ENCODE peak calls at places on chromosomes 11 and 22, in four cellular contexts. Y is MG63, E is adipocyte, A is astrocyte of the cerebellum. S is an unnamed sample.

GRCh38 chr11:15865212-15865987 is 490.9 kb downstream of the SOX6 start:
- DNase-seq in Y (no peak), A (no peak), E (no peak), S (no peak)

GRCh38 chr11:3102641-3102921 is 45.4 kb upstream of the CARS1 start:
- DNase-seq in A (no peak), E (no peak), Y (no peak), S (no peak)

GRCh38 chr11:108915666-108916065 is 250.8 kb downstream of the DDX10 start:
- DNase-seq in A (no peak), E (peak; percentile 60), Y (no peak), S (no peak)

GRCh38 chr11:114209904-114210303 is 86.3 kb upstream of the NNMT start:
- DNase-seq in Y (no peak), E (no peak), A (no peak), S (no peak)

GRCh38 chr11:122140535-122140934 is 24.5 kb upstream of the BLID start:
- DNase-seq in E (peak; percentile 73), Y (peak; percentile 50), A (peak; percentile 63), S (peak; percentile 69)

GRCh38 chr11:64100345-64100744 is 64.6 kb downstream of the FLRT1 start:
- DNase-seq in Y (no peak), E (no peak), A (no peak), S (no peak)

GRCh38 chr11:11706022-11706421 is 84.2 kb upstream of the GALNT18 start:
- DNase-seq in A (no peak), E (no peak), Y (no peak), S (no peak)

GRCh38 chr11:11982975-11983374 is 25.5 kb downstream of the DKK3 start:
- DNase-seq in Y (peak; percentile 32), E (peak; percentile 74), A (no peak), S (peak; percentile 66)

GRCh38 chr22:40429481-40429880 is 59.1 kb downstream of the SGSM3 start:
- DNase-seq in E (no peak), Y (no peak), A (no peak), S (no peak)

GRCh38 chr11:71252434-71252781 is at the start of gene SHANK2:
- DNase-seq in A (no peak), E (no peak), Y (no peak), S (no peak)

GRCh38 chr11:65418681-65419459 is 3.7 kb upstream of the NEAT1 start:
- DNase-seq in A (peak; percentile 69), Y (peak; percentile 99), E (peak; percentile 95), S (peak; percentile 97)

GRCh38 chr11:65418431-65418680 is 4.2 kb upstream of the NEAT1 start:
- DNase-seq in Y (no peak), A (no peak), E (no peak), S (no peak)

GRCh38 chr11:65419773-65420481 is 2.7 kb upstream of the NEAT1 start:
- DNase-seq in Y (peak; percentile 96), E (peak; percentile 95), A (peak; percentile 73), S (peak; percentile 97)

GRCh38 chr11:65420506-65421203 is 1.9 kb upstream of the NEAT1 start:
- DNase-seq in A (no peak), Y (no peak), E (no peak), S (no peak)

DNA sequence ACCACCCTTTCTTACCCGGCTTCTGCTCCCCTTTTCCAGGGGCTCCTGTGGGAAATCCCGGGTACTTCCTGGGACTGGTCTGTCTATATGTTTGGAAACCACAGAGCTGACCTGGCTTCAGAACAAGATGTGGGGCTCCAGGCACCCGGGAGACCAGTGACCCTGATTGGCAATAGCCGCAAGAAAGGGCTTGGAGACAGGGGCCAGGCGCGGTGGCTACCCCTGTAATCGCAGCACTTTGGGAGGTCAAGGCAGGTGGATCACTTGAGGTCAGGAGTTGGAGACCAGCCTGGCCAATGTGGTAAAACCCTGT is 3.2 kb upstream of the NEAT1 start:
- DNase-seq in Y (no peak), E (no peak), A (no peak), S (no peak)
- H3K4me3 ChIP-seq in Y (peak overlapping the region; percentile 41), E (peak overlapping the region; percentile 78), A (peak overlapping the region; percentile 9), S (peak overlapping the region; percentile 47)

DNA sequence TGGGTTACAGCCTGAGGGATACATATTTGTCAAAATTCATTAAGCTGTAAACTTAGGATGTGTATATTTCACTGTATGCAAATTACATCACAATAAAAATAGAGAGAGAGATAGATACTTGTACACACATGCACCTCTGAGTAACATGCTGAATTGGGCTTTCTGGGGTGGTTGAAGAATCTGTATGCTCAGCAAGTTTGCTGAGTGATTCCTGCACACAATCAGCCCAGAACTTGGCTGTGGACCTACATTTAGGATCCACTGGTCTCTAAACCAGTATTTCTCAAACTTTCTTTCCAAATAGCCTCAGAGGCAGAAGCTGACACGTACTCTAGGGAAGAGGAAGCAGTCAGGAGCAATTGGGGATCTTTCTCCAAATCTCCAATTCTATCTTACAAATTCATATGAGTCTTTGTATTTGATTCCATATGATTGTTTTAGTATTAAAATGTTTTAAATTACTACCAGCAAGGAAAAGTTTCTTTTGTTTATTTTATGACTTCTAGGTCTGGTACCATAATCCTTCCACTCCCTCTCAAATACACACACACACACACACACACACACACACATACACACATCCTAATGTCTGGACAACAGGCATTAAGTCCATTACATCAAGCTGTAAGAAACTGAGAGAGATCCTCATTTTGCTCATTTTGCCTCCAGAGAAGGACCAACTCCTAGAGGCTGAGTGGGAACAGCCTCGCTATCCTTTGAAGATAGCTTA is 20.0 kb downstream of the SYT13 start:
- DNase-seq in Y (no peak), E (no peak), A (no peak), S (no peak)
- H3K4me3 ChIP-seq in Y (no peak overlapping the region), E (no peak overlapping the region), A (no peak overlapping the region), S (no peak overlapping the region)

GRCh38 chr11:96622026-96622634 is 232.3 kb downstream of the JRKL start:
- DNase-seq in E (no peak), Y (no peak), A (no peak), S (no peak)

GRCh38 chr11:96627379-96627778 is 237.6 kb downstream of the JRKL start:
- DNase-seq in E (no peak), Y (no peak), A (no peak), S (no peak)
- H3K4me3 ChIP-seq in E (no peak overlapping the region), Y (no peak overlapping the region), A (no peak overlapping the region), S (no peak overlapping the region)

DNA sequence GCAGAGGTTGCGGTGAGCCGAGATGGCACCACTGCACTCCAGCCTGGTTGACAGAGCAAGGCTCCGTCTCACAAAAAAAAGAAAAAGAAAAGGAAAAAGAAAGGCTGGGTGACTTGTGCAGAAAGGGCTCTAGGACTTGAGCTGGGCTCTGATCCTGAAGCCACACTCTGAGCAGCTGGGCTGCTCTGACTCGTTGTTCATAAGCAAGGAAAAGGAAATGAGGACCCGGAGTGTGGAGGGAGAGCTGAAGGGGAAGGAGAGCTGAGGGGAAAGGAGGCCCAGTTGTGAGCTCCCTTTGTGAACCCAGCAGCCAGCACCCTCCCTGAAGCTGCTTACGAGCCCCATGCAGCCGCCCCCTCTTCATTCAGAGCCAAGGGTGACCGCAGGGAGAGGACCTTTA is 12.4 kb upstream of the SH3BP1 start:
- DNase-seq in E (no peak), Y (no peak), A (no peak), S (no peak)
- H3K4me3 ChIP-seq in E (no peak overlapping the region), Y (no peak overlapping the region), A (no peak overlapping the region), S (no peak overlapping the region)

GRCh38 chr11:58927393-58928081 is 11.8 kb upstream of the GLYATL1 start:
- DNase-seq in Y (no peak), A (no peak), E (peak; percentile 56), S (peak; percentile 61)

GRCh38 chr11:58928082-58928574 is 11.2 kb upstream of the GLYATL1 start:
- DNase-seq in Y (no peak), A (no peak), E (no peak), S (peak; percentile 25)

GRCh38 chr11:58926695-58927094 is 12.6 kb upstream of the GLYATL1 start:
- DNase-seq in Y (no peak), E (peak; percentile 51), A (no peak), S (peak; percentile 78)

GRCh38 chr11:58926251-58926650 is 13.0 kb upstream of the GLYATL1 start:
- DNase-seq in E (no peak), Y (peak; percentile 69), A (no peak), S (peak; percentile 47)

DNA sequence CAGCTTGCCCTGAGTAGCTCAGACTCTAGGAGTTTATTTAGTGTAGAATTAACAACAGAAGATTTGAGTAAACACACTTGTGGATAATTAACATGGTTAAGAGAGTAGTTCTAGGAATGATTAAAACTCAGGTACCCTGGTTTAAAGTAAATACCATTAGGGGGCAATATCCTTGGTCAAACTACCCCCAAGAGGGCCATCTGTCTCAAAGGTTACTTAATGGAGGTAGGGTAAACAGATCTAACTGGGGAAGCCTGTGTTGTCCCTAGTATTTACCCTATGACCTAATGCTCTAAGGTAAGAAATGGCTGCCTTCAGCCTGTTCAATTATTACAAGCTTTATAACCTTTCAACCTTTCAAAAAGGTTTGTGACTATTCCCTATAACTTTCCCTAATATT is 10.6 kb upstream of the GLYATL1 start:
- DNase-seq in A (no peak), E (no peak), Y (no peak), S (no peak)
- H3K4me3 ChIP-seq in A (no peak overlapping the region), E (no peak overlapping the region), Y (no peak overlapping the region), S (no peak overlapping the region)

GRCh38 chr11:68870470-68870869 is 28.8 kb upstream of the CPT1A start:
- DNase-seq in Y (no peak), A (no peak), E (no peak), S (peak; percentile 40)
- H3K4me3 ChIP-seq in Y (peak overlapping the region; percentile 31), A (no peak overlapping the region), E (peak overlapping the region; percentile 81), S (peak overlapping the region; percentile 68)

S was measured in fibroblast of the aortic adventitia.